ENCODE peak calls at places on chromosome 13, in eight cellular contexts. One of them, this sample, is unnamed.

GRCh38 chr13:43846496-43846895 is 33.0 kb downstream of the CCDC122 start:
- DNase-seq in naive thymus-derived CD8-positive, alpha-beta T cell: no peak
- DNase-seq in hepatic stellate cell: peak; percentile 11
- DNase-seq in stimulated activated CD4-positive, alpha-beta T cell treated with anti-CD3 and anti-CD28 coated beads, Interleukin-1b, Interleukin-23, amount 100 ng/mL, for 1 hour: no peak
- DNase-seq in DMS153: no peak
- DNase-seq in psoas muscle: no peak
- DNase-seq in activated T-cell treated with anti-CD3 and anti-CD28 coated beads, Interleukin-2, amount 50 U/mL, for 72 hours: no peak
- DNase-seq in stimulated activated naive CD8-positive, alpha-beta T cell treated with anti-CD3 and anti-CD28 coated beads, Interleukin-15, amount 100 ng/mL, for 72 hours: no peak
- DNase-seq in this sample: no peak

GRCh38 chr13:102838273-102838672 is 7.6 kb upstream of the ERCC5 start:
- DNase-seq in naive thymus-derived CD8-positive, alpha-beta T cell: no peak
- DNase-seq in hepatic stellate cell: no peak
- DNase-seq in stimulated activated CD4-positive, alpha-beta T cell treated with anti-CD3 and anti-CD28 coated beads, Interleukin-1b, Interleukin-23, amount 100 ng/mL, for 1 hour: no peak
- DNase-seq in DMS153: no peak
- DNase-seq in psoas muscle: no peak
- DNase-seq in activated T-cell treated with anti-CD3 and anti-CD28 coated beads, Interleukin-2, amount 50 U/mL, for 72 hours: no peak
- DNase-seq in stimulated activated naive CD8-positive, alpha-beta T cell treated with anti-CD3 and anti-CD28 coated beads, Interleukin-15, amount 100 ng/mL, for 72 hours: no peak
- DNase-seq in this sample: no peak

GRCh38 chr13:111853766-111854165 is 213.2 kb upstream of the SOX1 start:
- DNase-seq in naive thymus-derived CD8-positive, alpha-beta T cell: no peak
- DNase-seq in hepatic stellate cell: no peak
- DNase-seq in stimulated activated CD4-positive, alpha-beta T cell treated with anti-CD3 and anti-CD28 coated beads, Interleukin-1b, Interleukin-23, amount 100 ng/mL, for 1 hour: no peak
- DNase-seq in DMS153: peak; percentile 98
- DNase-seq in psoas muscle: no peak
- DNase-seq in activated T-cell treated with anti-CD3 and anti-CD28 coated beads, Interleukin-2, amount 50 U/mL, for 72 hours: no peak
- DNase-seq in stimulated activated naive CD8-positive, alpha-beta T cell treated with anti-CD3 and anti-CD28 coated beads, Interleukin-15, amount 100 ng/mL, for 72 hours: no peak
- DNase-seq in this sample: no peak

GRCh38 chr13:28355822-28356371 is 139.0 kb downstream of the FLT1 start:
- DNase-seq in naive thymus-derived CD8-positive, alpha-beta T cell: no peak
- DNase-seq in hepatic stellate cell: no peak
- DNase-seq in stimulated activated CD4-positive, alpha-beta T cell treated with anti-CD3 and anti-CD28 coated beads, Interleukin-1b, Interleukin-23, amount 100 ng/mL, for 1 hour: no peak
- DNase-seq in DMS153: no peak
- DNase-seq in psoas muscle: no peak
- DNase-seq in activated T-cell treated with anti-CD3 and anti-CD28 coated beads, Interleukin-2, amount 50 U/mL, for 72 hours: peak; percentile 29
- DNase-seq in stimulated activated naive CD8-positive, alpha-beta T cell treated with anti-CD3 and anti-CD28 coated beads, Interleukin-15, amount 100 ng/mL, for 72 hours: peak; percentile 51
- DNase-seq in this sample: no peak

GRCh38 chr13:75073791-75074190 is 408.2 kb downstream of the TBC1D4 start:
- DNase-seq in naive thymus-derived CD8-positive, alpha-beta T cell: no peak
- DNase-seq in hepatic stellate cell: no peak
- DNase-seq in stimulated activated CD4-positive, alpha-beta T cell treated with anti-CD3 and anti-CD28 coated beads, Interleukin-1b, Interleukin-23, amount 100 ng/mL, for 1 hour: no peak
- DNase-seq in DMS153: no peak
- DNase-seq in psoas muscle: no peak
- DNase-seq in activated T-cell treated with anti-CD3 and anti-CD28 coated beads, Interleukin-2, amount 50 U/mL, for 72 hours: no peak
- DNase-seq in stimulated activated naive CD8-positive, alpha-beta T cell treated with anti-CD3 and anti-CD28 coated beads, Interleukin-15, amount 100 ng/mL, for 72 hours: no peak
- DNase-seq in this sample: no peak

GRCh38 chr13:72536668-72537399 is 190.6 kb downstream of the MZT1 start:
- DNase-seq in naive thymus-derived CD8-positive, alpha-beta T cell: no peak
- DNase-seq in hepatic stellate cell: no peak
- DNase-seq in stimulated activated CD4-positive, alpha-beta T cell treated with anti-CD3 and anti-CD28 coated beads, Interleukin-1b, Interleukin-23, amount 100 ng/mL, for 1 hour: no peak
- DNase-seq in DMS153: no peak
- DNase-seq in psoas muscle: no peak
- DNase-seq in activated T-cell treated with anti-CD3 and anti-CD28 coated beads, Interleukin-2, amount 50 U/mL, for 72 hours: no peak
- DNase-seq in stimulated activated naive CD8-positive, alpha-beta T cell treated with anti-CD3 and anti-CD28 coated beads, Interleukin-15, amount 100 ng/mL, for 72 hours: no peak
- DNase-seq in this sample: no peak

GRCh38 chr13:45321230-45321629 is 19.8 kb downstream of the TPT1 start:
- DNase-seq in naive thymus-derived CD8-positive, alpha-beta T cell: no peak
- DNase-seq in hepatic stellate cell: no peak
- DNase-seq in stimulated activated CD4-positive, alpha-beta T cell treated with anti-CD3 and anti-CD28 coated beads, Interleukin-1b, Interleukin-23, amount 100 ng/mL, for 1 hour: no peak
- DNase-seq in DMS153: no peak
- DNase-seq in psoas muscle: no peak
- DNase-seq in activated T-cell treated with anti-CD3 and anti-CD28 coated beads, Interleukin-2, amount 50 U/mL, for 72 hours: no peak
- DNase-seq in stimulated activated naive CD8-positive, alpha-beta T cell treated with anti-CD3 and anti-CD28 coated beads, Interleukin-15, amount 100 ng/mL, for 72 hours: no peak
- DNase-seq in this sample: no peak

GRCh38 chr13:40878321-40878720 is 88.9 kb downstream of the SLC25A15 start:
- DNase-seq in naive thymus-derived CD8-positive, alpha-beta T cell: no peak
- DNase-seq in hepatic stellate cell: no peak
- DNase-seq in stimulated activated CD4-positive, alpha-beta T cell treated with anti-CD3 and anti-CD28 coated beads, Interleukin-1b, Interleukin-23, amount 100 ng/mL, for 1 hour: no peak
- DNase-seq in DMS153: no peak
- DNase-seq in psoas muscle: no peak
- DNase-seq in activated T-cell treated with anti-CD3 and anti-CD28 coated beads, Interleukin-2, amount 50 U/mL, for 72 hours: no peak
- DNase-seq in stimulated activated naive CD8-positive, alpha-beta T cell treated with anti-CD3 and anti-CD28 coated beads, Interleukin-15, amount 100 ng/mL, for 72 hours: no peak
- DNase-seq in this sample: no peak

GRCh38 chr13:97306646-97307045 is 84.5 kb downstream of the MBNL2 start:
- DNase-seq in naive thymus-derived CD8-positive, alpha-beta T cell: no peak
- DNase-seq in hepatic stellate cell: no peak
- DNase-seq in stimulated activated CD4-positive, alpha-beta T cell treated with anti-CD3 and anti-CD28 coated beads, Interleukin-1b, Interleukin-23, amount 100 ng/mL, for 1 hour: no peak
- DNase-seq in DMS153: no peak
- DNase-seq in psoas muscle: no peak
- DNase-seq in activated T-cell treated with anti-CD3 and anti-CD28 coated beads, Interleukin-2, amount 50 U/mL, for 72 hours: no peak
- DNase-seq in stimulated activated naive CD8-positive, alpha-beta T cell treated with anti-CD3 and anti-CD28 coated beads, Interleukin-15, amount 100 ng/mL, for 72 hours: no peak
- DNase-seq in this sample: no peak

GRCh38 chr13:36998624-36999041 is 507 bp downstream of the ALG5 start:
- DNase-seq in naive thymus-derived CD8-positive, alpha-beta T cell: peak; percentile 21
- DNase-seq in hepatic stellate cell: no peak
- DNase-seq in stimulated activated CD4-positive, alpha-beta T cell treated with anti-CD3 and anti-CD28 coated beads, Interleukin-1b, Interleukin-23, amount 100 ng/mL, for 1 hour: peak; percentile 16
- DNase-seq in DMS153: no peak
- DNase-seq in psoas muscle: peak; percentile 57
- DNase-seq in activated T-cell treated with anti-CD3 and anti-CD28 coated beads, Interleukin-2, amount 50 U/mL, for 72 hours: peak; percentile 21
- DNase-seq in stimulated activated naive CD8-positive, alpha-beta T cell treated with anti-CD3 and anti-CD28 coated beads, Interleukin-15, amount 100 ng/mL, for 72 hours: peak; percentile 30
- DNase-seq in this sample: peak; percentile 12

GRCh38 chr13:112638157-112638750 is 50.3 kb upstream of the TUBGCP3 start:
- DNase-seq in naive thymus-derived CD8-positive, alpha-beta T cell: no peak
- DNase-seq in hepatic stellate cell: no peak
- DNase-seq in stimulated activated CD4-positive, alpha-beta T cell treated with anti-CD3 and anti-CD28 coated beads, Interleukin-1b, Interleukin-23, amount 100 ng/mL, for 1 hour: no peak
- DNase-seq in DMS153: peak; percentile 44
- DNase-seq in psoas muscle: no peak
- DNase-seq in activated T-cell treated with anti-CD3 and anti-CD28 coated beads, Interleukin-2, amount 50 U/mL, for 72 hours: no peak
- DNase-seq in stimulated activated naive CD8-positive, alpha-beta T cell treated with anti-CD3 and anti-CD28 coated beads, Interleukin-15, amount 100 ng/mL, for 72 hours: no peak
- DNase-seq in this sample: no peak

GRCh38 chr13:20720499-20720898 is 17.0 kb downstream of the IL17D start:
- DNase-seq in naive thymus-derived CD8-positive, alpha-beta T cell: no peak
- DNase-seq in hepatic stellate cell: no peak
- DNase-seq in stimulated activated CD4-positive, alpha-beta T cell treated with anti-CD3 and anti-CD28 coated beads, Interleukin-1b, Interleukin-23, amount 100 ng/mL, for 1 hour: no peak
- DNase-seq in DMS153: no peak
- DNase-seq in psoas muscle: no peak
- DNase-seq in activated T-cell treated with anti-CD3 and anti-CD28 coated beads, Interleukin-2, amount 50 U/mL, for 72 hours: no peak
- DNase-seq in stimulated activated naive CD8-positive, alpha-beta T cell treated with anti-CD3 and anti-CD28 coated beads, Interleukin-15, amount 100 ng/mL, for 72 hours: no peak
- DNase-seq in this sample: no peak

GRCh38 chr13:110227864-110228643 is 78.9 kb downstream of the COL4A1 start:
- DNase-seq in naive thymus-derived CD8-positive, alpha-beta T cell: no peak
- DNase-seq in hepatic stellate cell: no peak
- DNase-seq in stimulated activated CD4-positive, alpha-beta T cell treated with anti-CD3 and anti-CD28 coated beads, Interleukin-1b, Interleukin-23, amount 100 ng/mL, for 1 hour: no peak
- DNase-seq in DMS153: no peak
- DNase-seq in psoas muscle: peak; percentile 53
- DNase-seq in activated T-cell treated with anti-CD3 and anti-CD28 coated beads, Interleukin-2, amount 50 U/mL, for 72 hours: no peak
- DNase-seq in stimulated activated naive CD8-positive, alpha-beta T cell treated with anti-CD3 and anti-CD28 coated beads, Interleukin-15, amount 100 ng/mL, for 72 hours: no peak
- DNase-seq in this sample: no peak

GRCh38 chr13:43546260-43546659 is 240.5 kb downstream of the ENOX1 start:
- DNase-seq in naive thymus-derived CD8-positive, alpha-beta T cell: no peak
- DNase-seq in hepatic stellate cell: no peak
- DNase-seq in stimulated activated CD4-positive, alpha-beta T cell treated with anti-CD3 and anti-CD28 coated beads, Interleukin-1b, Interleukin-23, amount 100 ng/mL, for 1 hour: no peak
- DNase-seq in DMS153: no peak
- DNase-seq in psoas muscle: peak; percentile 51
- DNase-seq in activated T-cell treated with anti-CD3 and anti-CD28 coated beads, Interleukin-2, amount 50 U/mL, for 72 hours: no peak
- DNase-seq in stimulated activated naive CD8-positive, alpha-beta T cell treated with anti-CD3 and anti-CD28 coated beads, Interleukin-15, amount 100 ng/mL, for 72 hours: no peak
- DNase-seq in this sample: no peak

GRCh38 chr13:38686635-38687245 is at the start of gene FREM2:
- DNase-seq in naive thymus-derived CD8-positive, alpha-beta T cell: no peak
- DNase-seq in hepatic stellate cell: no peak
- DNase-seq in stimulated activated CD4-positive, alpha-beta T cell treated with anti-CD3 and anti-CD28 coated beads, Interleukin-1b, Interleukin-23, amount 100 ng/mL, for 1 hour: no peak
- DNase-seq in DMS153: peak; percentile 82
- DNase-seq in psoas muscle: peak; percentile 66
- DNase-seq in activated T-cell treated with anti-CD3 and anti-CD28 coated beads, Interleukin-2, amount 50 U/mL, for 72 hours: no peak
- DNase-seq in stimulated activated naive CD8-positive, alpha-beta T cell treated with anti-CD3 and anti-CD28 coated beads, Interleukin-15, amount 100 ng/mL, for 72 hours: no peak
- DNase-seq in this sample: no peak

GRCh38 chr13:88376762-88377388 is 705.7 kb downstream of the SLITRK5 start:
- DNase-seq in naive thymus-derived CD8-positive, alpha-beta T cell: no peak
- DNase-seq in hepatic stellate cell: no peak
- DNase-seq in stimulated activated CD4-positive, alpha-beta T cell treated with anti-CD3 and anti-CD28 coated beads, Interleukin-1b, Interleukin-23, amount 100 ng/mL, for 1 hour: no peak
- DNase-seq in DMS153: no peak
- DNase-seq in psoas muscle: no peak
- DNase-seq in activated T-cell treated with anti-CD3 and anti-CD28 coated beads, Interleukin-2, amount 50 U/mL, for 72 hours: no peak
- DNase-seq in stimulated activated naive CD8-positive, alpha-beta T cell treated with anti-CD3 and anti-CD28 coated beads, Interleukin-15, amount 100 ng/mL, for 72 hours: no peak
- DNase-seq in this sample: no peak

GRCh38 chr13:19606152-19606551 is 27.3 kb upstream of the MPHOSPH8 start:
- DNase-seq in naive thymus-derived CD8-positive, alpha-beta T cell: no peak
- DNase-seq in hepatic stellate cell: no peak
- DNase-seq in stimulated activated CD4-positive, alpha-beta T cell treated with anti-CD3 and anti-CD28 coated beads, Interleukin-1b, Interleukin-23, amount 100 ng/mL, for 1 hour: no peak
- DNase-seq in DMS153: no peak
- DNase-seq in psoas muscle: no peak
- DNase-seq in activated T-cell treated with anti-CD3 and anti-CD28 coated beads, Interleukin-2, amount 50 U/mL, for 72 hours: no peak
- DNase-seq in stimulated activated naive CD8-positive, alpha-beta T cell treated with anti-CD3 and anti-CD28 coated beads, Interleukin-15, amount 100 ng/mL, for 72 hours: no peak
- DNase-seq in this sample: no peak

GRCh38 chr13:26563713-26564112 is 6.2 kb downstream of the WASF3 start:
- DNase-seq in naive thymus-derived CD8-positive, alpha-beta T cell: no peak
- DNase-seq in hepatic stellate cell: no peak
- DNase-seq in stimulated activated CD4-positive, alpha-beta T cell treated with anti-CD3 and anti-CD28 coated beads, Interleukin-1b, Interleukin-23, amount 100 ng/mL, for 1 hour: no peak
- DNase-seq in DMS153: no peak
- DNase-seq in psoas muscle: no peak
- DNase-seq in activated T-cell treated with anti-CD3 and anti-CD28 coated beads, Interleukin-2, amount 50 U/mL, for 72 hours: no peak
- DNase-seq in stimulated activated naive CD8-positive, alpha-beta T cell treated with anti-CD3 and anti-CD28 coated beads, Interleukin-15, amount 100 ng/mL, for 72 hours: no peak
- DNase-seq in this sample: no peak

GRCh38 chr13:100098445-100099116 is 9.7 kb downstream of the PCCA start:
- DNase-seq in naive thymus-derived CD8-positive, alpha-beta T cell: no peak
- DNase-seq in hepatic stellate cell: no peak
- DNase-seq in stimulated activated CD4-positive, alpha-beta T cell treated with anti-CD3 and anti-CD28 coated beads, Interleukin-1b, Interleukin-23, amount 100 ng/mL, for 1 hour: no peak
- DNase-seq in DMS153: no peak
- DNase-seq in psoas muscle: no peak
- DNase-seq in activated T-cell treated with anti-CD3 and anti-CD28 coated beads, Interleukin-2, amount 50 U/mL, for 72 hours: no peak
- DNase-seq in stimulated activated naive CD8-positive, alpha-beta T cell treated with anti-CD3 and anti-CD28 coated beads, Interleukin-15, amount 100 ng/mL, for 72 hours: no peak
- DNase-seq in this sample: no peak

GRCh38 chr13:23558675-23559536 is 11.3 kb upstream of the TNFRSF19 start:
- DNase-seq in naive thymus-derived CD8-positive, alpha-beta T cell: no peak
- DNase-seq in hepatic stellate cell: peak; percentile 85
- DNase-seq in stimulated activated CD4-positive, alpha-beta T cell treated with anti-CD3 and anti-CD28 coated beads, Interleukin-1b, Interleukin-23, amount 100 ng/mL, for 1 hour: no peak
- DNase-seq in DMS153: peak; percentile 75
- DNase-seq in psoas muscle: peak; percentile 82
- DNase-seq in activated T-cell treated with anti-CD3 and anti-CD28 coated beads, Interleukin-2, amount 50 U/mL, for 72 hours: peak; percentile 23
- DNase-seq in stimulated activated naive CD8-positive, alpha-beta T cell treated with anti-CD3 and anti-CD28 coated beads, Interleukin-15, amount 100 ng/mL, for 72 hours: no peak
- DNase-seq in this sample: no peak

GRCh38 chr13:109874921-109875454 is 88.6 kb upstream of the IRS2 start:
- DNase-seq in naive thymus-derived CD8-positive, alpha-beta T cell: no peak
- DNase-seq in hepatic stellate cell: peak; percentile 54
- DNase-seq in stimulated activated CD4-positive, alpha-beta T cell treated with anti-CD3 and anti-CD28 coated beads, Interleukin-1b, Interleukin-23, amount 100 ng/mL, for 1 hour: no peak
- DNase-seq in DMS153: no peak
- DNase-seq in psoas muscle: no peak
- DNase-seq in activated T-cell treated with anti-CD3 and anti-CD28 coated beads, Interleukin-2, amount 50 U/mL, for 72 hours: no peak
- DNase-seq in stimulated activated naive CD8-positive, alpha-beta T cell treated with anti-CD3 and anti-CD28 coated beads, Interleukin-15, amount 100 ng/mL, for 72 hours: peak; percentile 17
- DNase-seq in this sample: no peak

GRCh38 chr13:114043421-114044053 is 69.7 kb upstream of the C13orf46 start:
- DNase-seq in naive thymus-derived CD8-positive, alpha-beta T cell: peak; percentile 40
- DNase-seq in hepatic stellate cell: no peak
- DNase-seq in stimulated activated CD4-positive, alpha-beta T cell treated with anti-CD3 and anti-CD28 coated beads, Interleukin-1b, Interleukin-23, amount 100 ng/mL, for 1 hour: no peak
- DNase-seq in DMS153: no peak
- DNase-seq in psoas muscle: peak; percentile 91
- DNase-seq in activated T-cell treated with anti-CD3 and anti-CD28 coated beads, Interleukin-2, amount 50 U/mL, for 72 hours: no peak
- DNase-seq in stimulated activated naive CD8-positive, alpha-beta T cell treated with anti-CD3 and anti-CD28 coated beads, Interleukin-15, amount 100 ng/mL, for 72 hours: peak; percentile 30
- DNase-seq in this sample: no peak

GRCh38 chr13:101139076-101139475 is 277.2 kb downstream of the NALCN start:
- DNase-seq in naive thymus-derived CD8-positive, alpha-beta T cell: no peak
- DNase-seq in hepatic stellate cell: no peak
- DNase-seq in stimulated activated CD4-positive, alpha-beta T cell treated with anti-CD3 and anti-CD28 coated beads, Interleukin-1b, Interleukin-23, amount 100 ng/mL, for 1 hour: no peak
- DNase-seq in DMS153: no peak
- DNase-seq in psoas muscle: no peak
- DNase-seq in activated T-cell treated with anti-CD3 and anti-CD28 coated beads, Interleukin-2, amount 50 U/mL, for 72 hours: no peak
- DNase-seq in stimulated activated naive CD8-positive, alpha-beta T cell treated with anti-CD3 and anti-CD28 coated beads, Interleukin-15, amount 100 ng/mL, for 72 hours: no peak
- DNase-seq in this sample: no peak

GRCh38 chr13:52141299-52141698 is 12.4 kb upstream of the NEK5 start:
- DNase-seq in naive thymus-derived CD8-positive, alpha-beta T cell: no peak
- DNase-seq in hepatic stellate cell: no peak
- DNase-seq in stimulated activated CD4-positive, alpha-beta T cell treated with anti-CD3 and anti-CD28 coated beads, Interleukin-1b, Interleukin-23, amount 100 ng/mL, for 1 hour: no peak
- DNase-seq in DMS153: no peak
- DNase-seq in psoas muscle: no peak
- DNase-seq in activated T-cell treated with anti-CD3 and anti-CD28 coated beads, Interleukin-2, amount 50 U/mL, for 72 hours: no peak
- DNase-seq in stimulated activated naive CD8-positive, alpha-beta T cell treated with anti-CD3 and anti-CD28 coated beads, Interleukin-15, amount 100 ng/mL, for 72 hours: no peak
- DNase-seq in this sample: no peak

GRCh38 chr13:51396352-51396751 is 56.5 kb downstream of the INTS6 start:
- DNase-seq in naive thymus-derived CD8-positive, alpha-beta T cell: no peak
- DNase-seq in hepatic stellate cell: no peak
- DNase-seq in stimulated activated CD4-positive, alpha-beta T cell treated with anti-CD3 and anti-CD28 coated beads, Interleukin-1b, Interleukin-23, amount 100 ng/mL, for 1 hour: no peak
- DNase-seq in DMS153: no peak
- DNase-seq in psoas muscle: no peak
- DNase-seq in activated T-cell treated with anti-CD3 and anti-CD28 coated beads, Interleukin-2, amount 50 U/mL, for 72 hours: no peak
- DNase-seq in stimulated activated naive CD8-positive, alpha-beta T cell treated with anti-CD3 and anti-CD28 coated beads, Interleukin-15, amount 100 ng/mL, for 72 hours: no peak
- DNase-seq in this sample: no peak

GRCh38 chr13:34349091-34349722 is 531.3 kb downstream of the RFC3 start:
- DNase-seq in naive thymus-derived CD8-positive, alpha-beta T cell: no peak
- DNase-seq in hepatic stellate cell: peak; percentile 68
- DNase-seq in stimulated activated CD4-positive, alpha-beta T cell treated with anti-CD3 and anti-CD28 coated beads, Interleukin-1b, Interleukin-23, amount 100 ng/mL, for 1 hour: no peak
- DNase-seq in DMS153: no peak
- DNase-seq in psoas muscle: peak; percentile 79
- DNase-seq in activated T-cell treated with anti-CD3 and anti-CD28 coated beads, Interleukin-2, amount 50 U/mL, for 72 hours: no peak
- DNase-seq in stimulated activated naive CD8-positive, alpha-beta T cell treated with anti-CD3 and anti-CD28 coated beads, Interleukin-15, amount 100 ng/mL, for 72 hours: no peak
- DNase-seq in this sample: no peak

GRCh38 chr13:97982286-97982685 is 28.8 kb downstream of the IPO5 start:
- DNase-seq in naive thymus-derived CD8-positive, alpha-beta T cell: no peak
- DNase-seq in hepatic stellate cell: peak; percentile 14
- DNase-seq in stimulated activated CD4-positive, alpha-beta T cell treated with anti-CD3 and anti-CD28 coated beads, Interleukin-1b, Interleukin-23, amount 100 ng/mL, for 1 hour: no peak
- DNase-seq in DMS153: no peak
- DNase-seq in psoas muscle: no peak
- DNase-seq in activated T-cell treated with anti-CD3 and anti-CD28 coated beads, Interleukin-2, amount 50 U/mL, for 72 hours: no peak
- DNase-seq in stimulated activated naive CD8-positive, alpha-beta T cell treated with anti-CD3 and anti-CD28 coated beads, Interleukin-15, amount 100 ng/mL, for 72 hours: no peak
- DNase-seq in this sample: no peak

GRCh38 chr13:93309886-93310520 is 83.4 kb downstream of the GPC6 start:
- DNase-seq in naive thymus-derived CD8-positive, alpha-beta T cell: no peak
- DNase-seq in hepatic stellate cell: no peak
- DNase-seq in stimulated activated CD4-positive, alpha-beta T cell treated with anti-CD3 and anti-CD28 coated beads, Interleukin-1b, Interleukin-23, amount 100 ng/mL, for 1 hour: no peak
- DNase-seq in DMS153: peak; percentile 21
- DNase-seq in psoas muscle: no peak
- DNase-seq in activated T-cell treated with anti-CD3 and anti-CD28 coated beads, Interleukin-2, amount 50 U/mL, for 72 hours: no peak
- DNase-seq in stimulated activated naive CD8-positive, alpha-beta T cell treated with anti-CD3 and anti-CD28 coated beads, Interleukin-15, amount 100 ng/mL, for 72 hours: no peak
- DNase-seq in this sample: no peak

GRCh38 chr13:27905650-27906049 is 14.2 kb upstream of the PDX1 start:
- DNase-seq in naive thymus-derived CD8-positive, alpha-beta T cell: no peak
- DNase-seq in hepatic stellate cell: no peak
- DNase-seq in stimulated activated CD4-positive, alpha-beta T cell treated with anti-CD3 and anti-CD28 coated beads, Interleukin-1b, Interleukin-23, amount 100 ng/mL, for 1 hour: no peak
- DNase-seq in DMS153: no peak
- DNase-seq in psoas muscle: no peak
- DNase-seq in activated T-cell treated with anti-CD3 and anti-CD28 coated beads, Interleukin-2, amount 50 U/mL, for 72 hours: no peak
- DNase-seq in stimulated activated naive CD8-positive, alpha-beta T cell treated with anti-CD3 and anti-CD28 coated beads, Interleukin-15, amount 100 ng/mL, for 72 hours: no peak
- DNase-seq in this sample: no peak

GRCh38 chr13:105773887-105774538 is 761.4 kb downstream of the EFNB2 start:
- DNase-seq in naive thymus-derived CD8-positive, alpha-beta T cell: no peak
- DNase-seq in hepatic stellate cell: no peak
- DNase-seq in stimulated activated CD4-positive, alpha-beta T cell treated with anti-CD3 and anti-CD28 coated beads, Interleukin-1b, Interleukin-23, amount 100 ng/mL, for 1 hour: no peak
- DNase-seq in DMS153: peak; percentile 20
- DNase-seq in psoas muscle: no peak
- DNase-seq in activated T-cell treated with anti-CD3 and anti-CD28 coated beads, Interleukin-2, amount 50 U/mL, for 72 hours: no peak
- DNase-seq in stimulated activated naive CD8-positive, alpha-beta T cell treated with anti-CD3 and anti-CD28 coated beads, Interleukin-15, amount 100 ng/mL, for 72 hours: no peak
- DNase-seq in this sample: no peak

GRCh38 chr13:114099918-114100445 is 32.4 kb downstream of the RASA3 start:
- DNase-seq in naive thymus-derived CD8-positive, alpha-beta T cell: peak; percentile 48
- DNase-seq in hepatic stellate cell: peak; percentile 55
- DNase-seq in stimulated activated CD4-positive, alpha-beta T cell treated with anti-CD3 and anti-CD28 coated beads, Interleukin-1b, Interleukin-23, amount 100 ng/mL, for 1 hour: no peak
- DNase-seq in DMS153: peak; percentile 89
- DNase-seq in psoas muscle: peak; percentile 58
- DNase-seq in activated T-cell treated with anti-CD3 and anti-CD28 coated beads, Interleukin-2, amount 50 U/mL, for 72 hours: peak; percentile 4
- DNase-seq in stimulated activated naive CD8-positive, alpha-beta T cell treated with anti-CD3 and anti-CD28 coated beads, Interleukin-15, amount 100 ng/mL, for 72 hours: no peak
- DNase-seq in this sample: no peak

GRCh38 chr13:50222569-50223332 is 207.5 kb downstream of the KCNRG start:
- DNase-seq in naive thymus-derived CD8-positive, alpha-beta T cell: no peak
- DNase-seq in hepatic stellate cell: peak; percentile 37
- DNase-seq in stimulated activated CD4-positive, alpha-beta T cell treated with anti-CD3 and anti-CD28 coated beads, Interleukin-1b, Interleukin-23, amount 100 ng/mL, for 1 hour: no peak
- DNase-seq in DMS153: peak; percentile 14
- DNase-seq in psoas muscle: peak; percentile 90
- DNase-seq in activated T-cell treated with anti-CD3 and anti-CD28 coated beads, Interleukin-2, amount 50 U/mL, for 72 hours: no peak
- DNase-seq in stimulated activated naive CD8-positive, alpha-beta T cell treated with anti-CD3 and anti-CD28 coated beads, Interleukin-15, amount 100 ng/mL, for 72 hours: no peak
- DNase-seq in this sample: no peak

GRCh38 chr13:28059214-28059613 is 41.2 kb downstream of the FLT3 start:
- DNase-seq in naive thymus-derived CD8-positive, alpha-beta T cell: peak; percentile 19
- DNase-seq in hepatic stellate cell: no peak
- DNase-seq in stimulated activated CD4-positive, alpha-beta T cell treated with anti-CD3 and anti-CD28 coated beads, Interleukin-1b, Interleukin-23, amount 100 ng/mL, for 1 hour: peak; percentile 19
- DNase-seq in DMS153: no peak
- DNase-seq in psoas muscle: no peak
- DNase-seq in activated T-cell treated with anti-CD3 and anti-CD28 coated beads, Interleukin-2, amount 50 U/mL, for 72 hours: peak; percentile 61
- DNase-seq in stimulated activated naive CD8-positive, alpha-beta T cell treated with anti-CD3 and anti-CD28 coated beads, Interleukin-15, amount 100 ng/mL, for 72 hours: peak; percentile 29
- DNase-seq in this sample: peak; percentile 55

GRCh38 chr13:31172535-31172934 is 10.8 kb upstream of the HSPH1 start:
- DNase-seq in naive thymus-derived CD8-positive, alpha-beta T cell: no peak
- DNase-seq in hepatic stellate cell: peak; percentile 58
- DNase-seq in stimulated activated CD4-positive, alpha-beta T cell treated with anti-CD3 and anti-CD28 coated beads, Interleukin-1b, Interleukin-23, amount 100 ng/mL, for 1 hour: no peak
- DNase-seq in DMS153: no peak
- DNase-seq in psoas muscle: no peak
- DNase-seq in activated T-cell treated with anti-CD3 and anti-CD28 coated beads, Interleukin-2, amount 50 U/mL, for 72 hours: no peak
- DNase-seq in stimulated activated naive CD8-positive, alpha-beta T cell treated with anti-CD3 and anti-CD28 coated beads, Interleukin-15, amount 100 ng/mL, for 72 hours: no peak
- DNase-seq in this sample: no peak

This sample was measured in stimulated activated effector memory CD8-positive, alpha-beta T cell treated with anti-CD3 and anti-CD28 coated beads, Interleukin-12 subunit alpha, Interleukin-12 subunit beta, amount 100 ng/mL, for 72 hours.